ENCODE peak calls at places on chromosomes 13 and 19, in six cellular contexts. One of them, this sample, is unnamed.

GRCh38 chr19:12695090-12695489 is 1.3 kb downstream of the FBXW9 start:
- DNase-seq in neural progenitor cell: no peak
- DNase-seq in MM.1S: no peak
- DNase-seq in GM23248: no peak
- DNase-seq in HCT116: no peak
- DNase-seq in SK-N-SH: no peak
- DNase-seq in this sample: no peak

GRCh38 chr13:26590951-26591350 is 33.5 kb downstream of the WASF3 start:
- DNase-seq in HCT116: no peak
- DNase-seq in GM23248: no peak
- DNase-seq in SK-N-SH: no peak
- DNase-seq in neural progenitor cell: no peak
- DNase-seq in MM.1S: no peak
- DNase-seq in this sample: no peak

GRCh38 chr13:106617561-106617960 is 49.6 kb upstream of the ARGLU1 start:
- DNase-seq in SK-N-SH: no peak
- DNase-seq in MM.1S: no peak
- DNase-seq in neural progenitor cell: peak; percentile 61
- DNase-seq in GM23248: peak; percentile 81
- DNase-seq in HCT116: no peak
- DNase-seq in this sample: peak; percentile 9

GRCh38 chr19:50365434-50366306 is at the start of gene NAPSA:
- DNase-seq in MM.1S: peak; percentile 7
- DNase-seq in GM23248: no peak
- DNase-seq in HCT116: no peak
- DNase-seq in SK-N-SH: no peak
- DNase-seq in neural progenitor cell: no peak
- DNase-seq in this sample: no peak

GRCh38 chr13:47184311-47184710 is 287.5 kb upstream of the HTR2A start:
- DNase-seq in neural progenitor cell: no peak
- DNase-seq in HCT116: no peak
- DNase-seq in GM23248: peak; percentile 61
- DNase-seq in SK-N-SH: no peak
- DNase-seq in MM.1S: no peak
- DNase-seq in this sample: no peak

GRCh38 chr19:29845576-29846176 is 33.9 kb downstream of the CCNE1 start:
- DNase-seq in MM.1S: no peak
- DNase-seq in GM23248: peak; percentile 71
- DNase-seq in HCT116: no peak
- DNase-seq in SK-N-SH: peak; percentile 63
- DNase-seq in neural progenitor cell: peak; percentile 38
- DNase-seq in this sample: no peak

GRCh38 chr19:16588089-16588823 is 16.0 kb upstream of the SLC35E1 start:
- DNase-seq in HCT116: no peak
- DNase-seq in SK-N-SH: peak; percentile 68
- DNase-seq in MM.1S: peak; percentile 98
- DNase-seq in GM23248: no peak
- DNase-seq in neural progenitor cell: no peak
- DNase-seq in this sample: no peak

GRCh38 chr19:20060282-20060681 is 17.5 kb upstream of the ZNF90 start:
- DNase-seq in SK-N-SH: no peak
- DNase-seq in neural progenitor cell: no peak
- DNase-seq in MM.1S: no peak
- DNase-seq in HCT116: no peak
- DNase-seq in GM23248: no peak
- DNase-seq in this sample: no peak

GRCh38 chr13:100565291-100565690 is 23.3 kb downstream of the GGACT start:
- DNase-seq in SK-N-SH: no peak
- DNase-seq in MM.1S: peak; percentile 53
- DNase-seq in HCT116: no peak
- DNase-seq in GM23248: no peak
- DNase-seq in neural progenitor cell: no peak
- DNase-seq in this sample: no peak

GRCh38 chr19:55418185-55418584 is 10.6 kb upstream of the UBE2S start:
- DNase-seq in GM23248: peak; percentile 95
- DNase-seq in neural progenitor cell: peak; percentile 86
- DNase-seq in HCT116: peak; percentile 74
- DNase-seq in MM.1S: peak; percentile 65
- DNase-seq in SK-N-SH: peak; percentile 83
- DNase-seq in this sample: peak; percentile 93

GRCh38 chr19:18000981-18001836 is 6.8 kb upstream of the ARRDC2 start:
- DNase-seq in neural progenitor cell: peak; percentile 69
- DNase-seq in MM.1S: no peak
- DNase-seq in GM23248: peak; percentile 96
- DNase-seq in SK-N-SH: peak; percentile 92
- DNase-seq in HCT116: peak; percentile 81
- DNase-seq in this sample: peak; percentile 92

GRCh38 chr13:28659611-28659970 is 661 bp downstream of the POMP start:
- DNase-seq in SK-N-SH: no peak
- DNase-seq in GM23248: peak; percentile 87
- DNase-seq in HCT116: no peak
- DNase-seq in neural progenitor cell: no peak
- DNase-seq in MM.1S: peak; percentile 24
- DNase-seq in this sample: peak; percentile 30

GRCh38 chr13:100254002-100254401 is 165.1 kb downstream of the PCCA start:
- DNase-seq in neural progenitor cell: no peak
- DNase-seq in HCT116: no peak
- DNase-seq in GM23248: no peak
- DNase-seq in MM.1S: no peak
- DNase-seq in SK-N-SH: no peak
- DNase-seq in this sample: no peak

GRCh38 chr19:29516821-29517395 is 8.9 kb upstream of the VSTM2B start:
- DNase-seq in GM23248: no peak
- DNase-seq in HCT116: no peak
- DNase-seq in neural progenitor cell: no peak
- DNase-seq in SK-N-SH: no peak
- DNase-seq in MM.1S: no peak
- DNase-seq in this sample: no peak

GRCh38 chr13:52070929-52071523 is 46.5 kb downstream of the UTP14C start:
- DNase-seq in SK-N-SH: peak; percentile 36
- DNase-seq in HCT116: no peak
- DNase-seq in neural progenitor cell: no peak
- DNase-seq in MM.1S: no peak
- DNase-seq in GM23248: peak; percentile 53
- DNase-seq in this sample: no peak

GRCh38 chr13:51380269-51380668 is 40.8 kb downstream of the SERPINE3 start:
- DNase-seq in SK-N-SH: no peak
- DNase-seq in neural progenitor cell: no peak
- DNase-seq in MM.1S: no peak
- DNase-seq in GM23248: peak; percentile 62
- DNase-seq in HCT116: no peak
- DNase-seq in this sample: peak; percentile 34

GRCh38 chr19:56217039-56217949 is 15.2 kb downstream of the ZSCAN5C start:
- DNase-seq in GM23248: peak; percentile 61
- DNase-seq in MM.1S: no peak
- DNase-seq in HCT116: no peak
- DNase-seq in neural progenitor cell: peak; percentile 38
- DNase-seq in SK-N-SH: peak; percentile 39
- DNase-seq in this sample: no peak

GRCh38 chr19:17862711-17863519 is 3.2 kb downstream of the RPL18A start:
- DNase-seq in HCT116: no peak
- DNase-seq in SK-N-SH: no peak
- DNase-seq in neural progenitor cell: no peak
- DNase-seq in GM23248: no peak
- DNase-seq in MM.1S: no peak
- DNase-seq in this sample: no peak

DNA sequence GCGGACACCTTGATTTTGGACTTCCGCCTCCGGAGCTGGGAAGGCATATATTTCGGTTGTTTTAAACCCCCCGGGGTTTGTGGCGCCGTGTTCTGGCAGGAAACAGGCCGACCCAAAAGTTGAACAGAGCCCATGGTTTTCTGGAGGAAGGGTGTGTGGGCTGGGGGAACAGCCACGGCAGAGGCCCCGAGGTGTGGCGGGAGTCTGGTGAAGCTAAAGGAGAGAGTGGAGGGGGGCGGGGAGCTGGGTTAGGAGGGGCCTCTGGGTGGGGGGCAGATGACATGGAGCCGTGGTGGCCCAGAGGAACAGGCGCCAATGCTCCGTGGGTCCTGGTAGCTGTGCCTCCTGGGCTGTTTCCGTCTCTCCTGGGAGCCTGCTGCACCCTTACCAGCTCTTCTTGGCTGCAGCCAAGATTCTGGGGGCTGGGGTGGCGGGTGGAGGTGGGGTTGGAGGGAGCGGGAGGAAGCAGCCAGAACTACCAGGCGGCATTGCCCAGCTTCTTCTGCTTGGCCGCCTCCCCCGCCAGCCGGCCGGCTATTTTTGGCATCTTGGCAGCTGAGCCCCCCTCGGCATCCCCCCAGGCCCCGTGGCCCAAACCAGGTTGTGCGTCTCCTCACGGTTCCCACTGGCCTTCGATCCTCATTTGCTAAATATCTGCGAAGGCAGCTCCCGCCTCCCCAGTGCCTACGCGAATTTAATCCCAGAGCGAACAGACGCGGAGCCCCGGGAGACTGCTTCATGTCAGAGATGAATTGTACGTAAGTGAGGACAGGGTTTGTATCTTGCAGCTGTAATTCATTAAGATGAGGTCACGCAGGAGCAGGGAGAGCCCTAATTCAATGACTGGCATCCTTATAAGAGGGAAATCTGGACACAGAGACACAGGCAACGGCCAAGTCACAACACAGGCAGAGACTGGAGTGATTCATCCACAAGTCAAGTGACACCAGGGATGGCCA is 12.7 kb upstream of the PEAK3 start:
- DNase-seq in SK-N-SH: peak; percentile 93
- DNase-seq in GM23248: peak; percentile 86
- DNase-seq in HCT116: no peak
- DNase-seq in neural progenitor cell: no peak
- DNase-seq in MM.1S: no peak
- DNase-seq in this sample: no peak
- TF ChIP-seq EZH2phosphoT487 in SK-N-SH: no peak
- TF ChIP-seq EZH2phosphoT487 in GM23248: no peak
- TF ChIP-seq EZH2phosphoT487 in HCT116: no peak
- TF ChIP-seq EZH2phosphoT487 in neural progenitor cell: no peak
- TF ChIP-seq EZH2phosphoT487 in MM.1S: no peak
- TF ChIP-seq EZH2phosphoT487 in this sample: no peak

DNA sequence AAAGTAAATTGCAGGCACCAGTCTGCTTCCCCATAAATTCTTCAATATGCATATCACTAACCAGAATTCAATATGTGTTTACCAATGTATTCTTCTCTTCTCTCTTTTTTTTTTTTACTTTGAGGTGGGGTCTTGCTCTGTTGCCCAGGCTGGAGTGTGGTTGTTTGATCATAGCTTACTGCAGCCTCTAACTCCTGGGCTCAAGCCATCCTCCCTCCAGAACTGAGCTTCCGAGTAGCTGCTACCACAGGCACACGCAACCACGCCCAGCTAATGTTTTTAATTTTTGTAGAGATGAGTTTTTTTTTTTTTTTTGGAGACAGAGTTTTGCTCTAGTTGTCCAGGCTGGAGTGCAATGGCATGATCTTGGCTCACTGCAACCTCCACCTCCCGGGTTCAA is 16.8 kb downstream of the LTBP4 start:
- DNase-seq in SK-N-SH: no peak
- DNase-seq in neural progenitor cell: no peak
- DNase-seq in GM23248: no peak
- DNase-seq in MM.1S: no peak
- DNase-seq in HCT116: no peak
- DNase-seq in this sample: no peak
- H3K9ac ChIP-seq in SK-N-SH: no peak overlapping the region
- H3K9ac ChIP-seq in neural progenitor cell: no peak overlapping the region
- H3K9ac ChIP-seq in GM23248: no peak overlapping the region
- H3K9ac ChIP-seq in MM.1S: no peak overlapping the region
- H3K9ac ChIP-seq in HCT116: no peak overlapping the region
- H3K9ac ChIP-seq in this sample: no peak overlapping the region

DNA sequence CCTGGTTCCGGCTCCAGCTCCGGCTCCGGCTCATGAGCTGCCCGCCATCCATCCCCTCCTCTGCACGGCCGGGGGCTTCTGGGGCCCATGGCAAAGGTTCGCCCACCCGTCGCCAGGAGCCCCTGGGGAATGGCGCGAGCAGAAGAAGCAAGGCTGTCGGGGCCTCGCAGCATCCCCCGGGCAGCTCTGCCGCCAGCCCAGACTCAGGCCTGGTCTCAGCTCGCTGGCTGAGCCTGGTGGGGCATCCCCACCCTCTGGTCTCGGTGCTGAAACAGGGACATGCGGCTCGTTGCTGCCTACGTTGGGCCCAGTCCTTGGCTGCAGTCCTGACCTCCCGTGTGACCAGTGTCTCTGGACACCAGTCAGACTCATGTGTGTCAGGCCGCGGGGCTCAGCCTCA is 96.8 kb downstream of the KDM4B start:
- DNase-seq in GM23248: no peak
- DNase-seq in HCT116: no peak
- DNase-seq in neural progenitor cell: no peak
- DNase-seq in SK-N-SH: no peak
- DNase-seq in MM.1S: no peak
- DNase-seq in this sample: no peak
- TF ChIP-seq EZH2phosphoT487 in GM23248: no peak
- TF ChIP-seq EZH2phosphoT487 in HCT116: no peak
- TF ChIP-seq EZH2phosphoT487 in neural progenitor cell: no peak
- TF ChIP-seq EZH2phosphoT487 in SK-N-SH: no peak
- TF ChIP-seq EZH2phosphoT487 in MM.1S: no peak
- TF ChIP-seq EZH2phosphoT487 in this sample: no peak

GRCh38 chr19:42078058-42078457 is 2.1 kb downstream of the ZNF574 start:
- DNase-seq in HCT116: no peak
- DNase-seq in SK-N-SH: no peak
- DNase-seq in GM23248: no peak
- DNase-seq in MM.1S: no peak
- DNase-seq in neural progenitor cell: no peak
- DNase-seq in this sample: no peak
- H3K9ac ChIP-seq in HCT116: no peak overlapping the region
- H3K9ac ChIP-seq in SK-N-SH: no peak overlapping the region
- H3K9ac ChIP-seq in GM23248: no peak overlapping the region
- H3K9ac ChIP-seq in MM.1S: no peak overlapping the region
- H3K9ac ChIP-seq in neural progenitor cell: no peak overlapping the region
- H3K9ac ChIP-seq in this sample: no peak overlapping the region

DNA sequence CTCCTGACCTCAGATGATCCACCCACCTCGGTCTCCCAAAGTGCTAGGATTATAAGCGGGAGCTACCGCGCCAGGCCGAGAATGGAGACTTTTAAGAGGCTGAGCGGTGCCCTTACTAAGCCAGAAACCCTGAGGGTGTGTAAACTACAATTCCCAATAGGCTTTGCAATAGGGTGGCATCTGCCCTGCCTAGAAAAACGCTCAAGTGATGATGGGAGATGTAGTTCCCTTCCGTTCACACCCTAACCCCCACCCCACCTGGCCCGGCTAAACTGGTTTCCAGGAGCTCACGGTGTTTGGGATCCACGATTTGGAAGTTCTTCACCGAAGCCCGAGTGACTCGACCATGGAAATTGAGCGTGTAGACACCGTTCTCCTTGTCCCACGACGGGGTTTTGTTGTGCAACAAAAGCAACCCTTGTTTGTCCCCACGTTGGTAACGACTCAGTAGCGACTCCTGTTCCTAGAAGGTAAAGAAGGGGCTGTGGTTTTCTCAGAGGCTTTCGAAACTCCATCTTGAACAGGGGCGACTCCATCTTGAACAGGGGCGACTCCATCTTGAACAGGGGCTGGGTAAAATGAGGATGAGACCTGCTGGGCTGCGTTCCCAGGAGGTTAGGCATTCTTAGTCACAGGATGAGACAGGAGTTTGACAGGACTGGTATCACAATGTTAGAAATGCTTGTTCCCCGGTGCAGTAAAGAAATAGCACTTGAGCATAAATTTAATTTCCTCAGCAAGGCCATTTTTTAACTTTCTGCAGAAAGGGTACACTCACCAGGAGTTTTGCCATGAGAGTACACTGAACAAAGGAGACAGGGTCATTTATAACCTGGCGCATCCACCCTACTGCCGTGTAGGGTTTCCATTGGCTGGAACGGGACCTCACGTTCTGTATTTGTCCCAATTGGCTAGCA is 9.8 kb downstream of the PPP1R15A start:
- DNase-seq in HCT116: no peak
- DNase-seq in SK-N-SH: no peak
- DNase-seq in GM23248: peak; percentile 50
- DNase-seq in neural progenitor cell: peak; percentile 74
- DNase-seq in MM.1S: peak; percentile 28
- DNase-seq in this sample: peak; percentile 22
- TF ChIP-seq EZH2phosphoT487 in HCT116: no peak
- TF ChIP-seq EZH2phosphoT487 in SK-N-SH: no peak
- TF ChIP-seq EZH2phosphoT487 in GM23248: no peak
- TF ChIP-seq EZH2phosphoT487 in neural progenitor cell: no peak
- TF ChIP-seq EZH2phosphoT487 in MM.1S: no peak
- TF ChIP-seq EZH2phosphoT487 in this sample: no peak

This sample was measured in PC-3.